ENCODE peak calls at places on chromosomes 4 and X, in eight cellular contexts. One of them, this sample, is unnamed.

GRCh38 chr4:6502147-6502546 is 29.7 kb upstream of the PPP2R2C start:
- DNase-seq in HTR-8/SVneo: no peak
- DNase-seq in activated naive CD4-positive, alpha-beta T cell treated with Interleukin-2 at 50 U/mL for 16 hours: no peak
- DNase-seq in AG08396: no peak
- DNase-seq in Right ventricle myocardium inferior: no peak
- DNase-seq in CD4-positive, alpha-beta T cell: no peak
- DNase-seq in AML-193: no peak
- DNase-seq in NCI-H2171: no peak
- DNase-seq in this sample: no peak

GRCh38 chrX:121761845-121762244 is 714.4 kb downstream of the GLUD2 start:
- DNase-seq in HTR-8/SVneo: no peak
- DNase-seq in activated naive CD4-positive, alpha-beta T cell treated with Interleukin-2 at 50 U/mL for 16 hours: no peak
- DNase-seq in AG08396: no peak
- DNase-seq in Right ventricle myocardium inferior: no peak
- DNase-seq in CD4-positive, alpha-beta T cell: no peak
- DNase-seq in AML-193: no peak
- DNase-seq in NCI-H2171: no peak
- DNase-seq in this sample: no peak

GRCh38 chr4:176653406-176654220 is 139.1 kb downstream of the VEGFC start:
- DNase-seq in HTR-8/SVneo: no peak
- DNase-seq in activated naive CD4-positive, alpha-beta T cell treated with Interleukin-2 at 50 U/mL for 16 hours: no peak
- DNase-seq in AG08396: no peak
- DNase-seq in Right ventricle myocardium inferior: no peak
- DNase-seq in CD4-positive, alpha-beta T cell: no peak
- DNase-seq in AML-193: no peak
- DNase-seq in NCI-H2171: no peak
- DNase-seq in this sample: no peak

GRCh38 chr4:153589703-153590595 is 94.1 kb upstream of the TLR2 start:
- DNase-seq in HTR-8/SVneo: no peak
- DNase-seq in activated naive CD4-positive, alpha-beta T cell treated with Interleukin-2 at 50 U/mL for 16 hours: no peak
- DNase-seq in AG08396: no peak
- DNase-seq in Right ventricle myocardium inferior: no peak
- DNase-seq in CD4-positive, alpha-beta T cell: no peak
- DNase-seq in AML-193: no peak
- DNase-seq in NCI-H2171: no peak
- DNase-seq in this sample: no peak

GRCh38 chrX:41665676-41666075 is 23.1 kb upstream of the GPR34 start:
- DNase-seq in HTR-8/SVneo: no peak
- DNase-seq in activated naive CD4-positive, alpha-beta T cell treated with Interleukin-2 at 50 U/mL for 16 hours: no peak
- DNase-seq in AG08396: no peak
- DNase-seq in Right ventricle myocardium inferior: no peak
- DNase-seq in CD4-positive, alpha-beta T cell: no peak
- DNase-seq in AML-193: no peak
- DNase-seq in NCI-H2171: no peak
- DNase-seq in this sample: no peak

GRCh38 chrX:47234583-47234982 is 1.8 kb downstream of the USP11 start:
- DNase-seq in HTR-8/SVneo: no peak
- DNase-seq in activated naive CD4-positive, alpha-beta T cell treated with Interleukin-2 at 50 U/mL for 16 hours: no peak
- DNase-seq in AG08396: no peak
- DNase-seq in Right ventricle myocardium inferior: no peak
- DNase-seq in CD4-positive, alpha-beta T cell: no peak
- DNase-seq in AML-193: no peak
- DNase-seq in NCI-H2171: no peak
- DNase-seq in this sample: no peak

GRCh38 chr4:87038837-87039715 is 104.3 kb downstream of the AFF1 start:
- DNase-seq in HTR-8/SVneo: peak; percentile 66
- DNase-seq in activated naive CD4-positive, alpha-beta T cell treated with Interleukin-2 at 50 U/mL for 16 hours: no peak
- DNase-seq in AG08396: peak; percentile 80
- DNase-seq in Right ventricle myocardium inferior: peak; percentile 70
- DNase-seq in CD4-positive, alpha-beta T cell: no peak
- DNase-seq in AML-193: no peak
- DNase-seq in NCI-H2171: peak; percentile 11
- DNase-seq in this sample: peak; percentile 54

GRCh38 chr4:125268065-125268755 is 46.5 kb upstream of the FAT4 start:
- DNase-seq in HTR-8/SVneo: no peak
- DNase-seq in activated naive CD4-positive, alpha-beta T cell treated with Interleukin-2 at 50 U/mL for 16 hours: no peak
- DNase-seq in AG08396: no peak
- DNase-seq in Right ventricle myocardium inferior: no peak
- DNase-seq in CD4-positive, alpha-beta T cell: no peak
- DNase-seq in AML-193: no peak
- DNase-seq in NCI-H2171: no peak
- DNase-seq in this sample: no peak

GRCh38 chrX:67555578-67556203 is 11.9 kb downstream of the AR start:
- DNase-seq in HTR-8/SVneo: no peak
- DNase-seq in activated naive CD4-positive, alpha-beta T cell treated with Interleukin-2 at 50 U/mL for 16 hours: no peak
- DNase-seq in AG08396: peak; percentile 50
- DNase-seq in Right ventricle myocardium inferior: no peak
- DNase-seq in CD4-positive, alpha-beta T cell: no peak
- DNase-seq in AML-193: peak; percentile 6
- DNase-seq in NCI-H2171: no peak
- DNase-seq in this sample: peak; percentile 19

GRCh38 chrX:31074522-31074921 is 2.7 kb upstream of the FTHL17 start:
- DNase-seq in HTR-8/SVneo: no peak
- DNase-seq in activated naive CD4-positive, alpha-beta T cell treated with Interleukin-2 at 50 U/mL for 16 hours: no peak
- DNase-seq in AG08396: no peak
- DNase-seq in Right ventricle myocardium inferior: no peak
- DNase-seq in CD4-positive, alpha-beta T cell: no peak
- DNase-seq in AML-193: no peak
- DNase-seq in NCI-H2171: no peak
- DNase-seq in this sample: no peak

GRCh38 chr4:121072080-121072835 is at the start of gene NDNF:
- DNase-seq in HTR-8/SVneo: peak; percentile 19
- DNase-seq in activated naive CD4-positive, alpha-beta T cell treated with Interleukin-2 at 50 U/mL for 16 hours: peak; percentile 56
- DNase-seq in AG08396: peak; percentile 47
- DNase-seq in Right ventricle myocardium inferior: peak; percentile 72
- DNase-seq in CD4-positive, alpha-beta T cell: peak; percentile 1
- DNase-seq in AML-193: no peak
- DNase-seq in NCI-H2171: no peak
- DNase-seq in this sample: peak; percentile 74

GRCh38 chr4:101818362-101818761 is 27.8 kb downstream of the BANK1 start:
- DNase-seq in HTR-8/SVneo: no peak
- DNase-seq in activated naive CD4-positive, alpha-beta T cell treated with Interleukin-2 at 50 U/mL for 16 hours: no peak
- DNase-seq in AG08396: peak; percentile 23
- DNase-seq in Right ventricle myocardium inferior: no peak
- DNase-seq in CD4-positive, alpha-beta T cell: no peak
- DNase-seq in AML-193: no peak
- DNase-seq in NCI-H2171: no peak
- DNase-seq in this sample: no peak

GRCh38 chr4:48127231-48127881 is 6.7 kb downstream of the TXK start:
- DNase-seq in HTR-8/SVneo: no peak
- DNase-seq in activated naive CD4-positive, alpha-beta T cell treated with Interleukin-2 at 50 U/mL for 16 hours: no peak
- DNase-seq in AG08396: no peak
- DNase-seq in Right ventricle myocardium inferior: no peak
- DNase-seq in CD4-positive, alpha-beta T cell: no peak
- DNase-seq in AML-193: no peak
- DNase-seq in NCI-H2171: no peak
- DNase-seq in this sample: no peak

GRCh38 chr4:108365551-108365950 is 196.8 kb upstream of the LEF1 start:
- DNase-seq in HTR-8/SVneo: no peak
- DNase-seq in activated naive CD4-positive, alpha-beta T cell treated with Interleukin-2 at 50 U/mL for 16 hours: no peak
- DNase-seq in AG08396: no peak
- DNase-seq in Right ventricle myocardium inferior: no peak
- DNase-seq in CD4-positive, alpha-beta T cell: no peak
- DNase-seq in AML-193: no peak
- DNase-seq in NCI-H2171: no peak
- DNase-seq in this sample: no peak

GRCh38 chrX:46327229-46328081 is 217.8 kb downstream of the ZNF674 start:
- DNase-seq in HTR-8/SVneo: peak; percentile 20
- DNase-seq in activated naive CD4-positive, alpha-beta T cell treated with Interleukin-2 at 50 U/mL for 16 hours: no peak
- DNase-seq in AG08396: peak; percentile 29
- DNase-seq in Right ventricle myocardium inferior: peak; percentile 60
- DNase-seq in CD4-positive, alpha-beta T cell: no peak
- DNase-seq in AML-193: no peak
- DNase-seq in NCI-H2171: no peak
- DNase-seq in this sample: peak; percentile 30

GRCh38 chrX:47180346-47180745 is 13.3 kb upstream of the UBA1 start:
- DNase-seq in HTR-8/SVneo: no peak
- DNase-seq in activated naive CD4-positive, alpha-beta T cell treated with Interleukin-2 at 50 U/mL for 16 hours: no peak
- DNase-seq in AG08396: no peak
- DNase-seq in Right ventricle myocardium inferior: no peak
- DNase-seq in CD4-positive, alpha-beta T cell: no peak
- DNase-seq in AML-193: no peak
- DNase-seq in NCI-H2171: no peak
- DNase-seq in this sample: no peak

GRCh38 chr4:41887821-41888699 is 47.2 kb upstream of the TMEM33 start:
- DNase-seq in HTR-8/SVneo: peak; percentile 11
- DNase-seq in activated naive CD4-positive, alpha-beta T cell treated with Interleukin-2 at 50 U/mL for 16 hours: peak; percentile 46
- DNase-seq in AG08396: no peak
- DNase-seq in Right ventricle myocardium inferior: no peak
- DNase-seq in CD4-positive, alpha-beta T cell: no peak
- DNase-seq in AML-193: peak; percentile 30
- DNase-seq in NCI-H2171: peak; percentile 6
- DNase-seq in this sample: peak; percentile 71

GRCh38 chrX:97290199-97290598 is 406.5 kb downstream of the RPA4 start:
- DNase-seq in HTR-8/SVneo: no peak
- DNase-seq in activated naive CD4-positive, alpha-beta T cell treated with Interleukin-2 at 50 U/mL for 16 hours: no peak
- DNase-seq in AG08396: no peak
- DNase-seq in Right ventricle myocardium inferior: no peak
- DNase-seq in CD4-positive, alpha-beta T cell: no peak
- DNase-seq in AML-193: no peak
- DNase-seq in NCI-H2171: no peak
- DNase-seq in this sample: no peak

GRCh38 chrX:97616883-97617510 is 733.3 kb downstream of the RPA4 start:
- DNase-seq in HTR-8/SVneo: no peak
- DNase-seq in activated naive CD4-positive, alpha-beta T cell treated with Interleukin-2 at 50 U/mL for 16 hours: no peak
- DNase-seq in AG08396: peak; percentile 42
- DNase-seq in Right ventricle myocardium inferior: no peak
- DNase-seq in CD4-positive, alpha-beta T cell: no peak
- DNase-seq in AML-193: no peak
- DNase-seq in NCI-H2171: no peak
- DNase-seq in this sample: peak; percentile 44

GRCh38 chr4:122898370-122899150 is 23.8 kb downstream of the NUDT6 start:
- DNase-seq in HTR-8/SVneo: peak; percentile 76
- DNase-seq in activated naive CD4-positive, alpha-beta T cell treated with Interleukin-2 at 50 U/mL for 16 hours: no peak
- DNase-seq in AG08396: peak; percentile 51
- DNase-seq in Right ventricle myocardium inferior: no peak
- DNase-seq in CD4-positive, alpha-beta T cell: no peak
- DNase-seq in AML-193: no peak
- DNase-seq in NCI-H2171: no peak
- DNase-seq in this sample: no peak

GRCh38 chrX:38799995-38800394 is 1.3 kb upstream of the MID1IP1 start:
- DNase-seq in HTR-8/SVneo: no peak
- DNase-seq in activated naive CD4-positive, alpha-beta T cell treated with Interleukin-2 at 50 U/mL for 16 hours: no peak
- DNase-seq in AG08396: no peak
- DNase-seq in Right ventricle myocardium inferior: no peak
- DNase-seq in CD4-positive, alpha-beta T cell: no peak
- DNase-seq in AML-193: peak; percentile 5
- DNase-seq in NCI-H2171: no peak
- DNase-seq in this sample: peak; percentile 13

GRCh38 chr4:60865238-60865637 is 334.9 kb upstream of the ADGRL3 start:
- DNase-seq in HTR-8/SVneo: no peak
- DNase-seq in activated naive CD4-positive, alpha-beta T cell treated with Interleukin-2 at 50 U/mL for 16 hours: no peak
- DNase-seq in AG08396: no peak
- DNase-seq in Right ventricle myocardium inferior: no peak
- DNase-seq in CD4-positive, alpha-beta T cell: no peak
- DNase-seq in AML-193: no peak
- DNase-seq in NCI-H2171: no peak
- DNase-seq in this sample: no peak

GRCh38 chrX:128676651-128677050 is 624.4 kb upstream of the ACTRT1 start:
- DNase-seq in HTR-8/SVneo: no peak
- DNase-seq in activated naive CD4-positive, alpha-beta T cell treated with Interleukin-2 at 50 U/mL for 16 hours: no peak
- DNase-seq in AG08396: no peak
- DNase-seq in Right ventricle myocardium inferior: no peak
- DNase-seq in CD4-positive, alpha-beta T cell: no peak
- DNase-seq in AML-193: no peak
- DNase-seq in NCI-H2171: no peak
- DNase-seq in this sample: no peak

GRCh38 chrX:97294016-97294415 is 410.3 kb downstream of the RPA4 start:
- DNase-seq in HTR-8/SVneo: no peak
- DNase-seq in activated naive CD4-positive, alpha-beta T cell treated with Interleukin-2 at 50 U/mL for 16 hours: no peak
- DNase-seq in AG08396: no peak
- DNase-seq in Right ventricle myocardium inferior: no peak
- DNase-seq in CD4-positive, alpha-beta T cell: no peak
- DNase-seq in AML-193: no peak
- DNase-seq in NCI-H2171: no peak
- DNase-seq in this sample: no peak

GRCh38 chr4:173091362-173091761 is 77.2 kb upstream of the GALNT7 start:
- DNase-seq in HTR-8/SVneo: no peak
- DNase-seq in activated naive CD4-positive, alpha-beta T cell treated with Interleukin-2 at 50 U/mL for 16 hours: no peak
- DNase-seq in AG08396: no peak
- DNase-seq in Right ventricle myocardium inferior: no peak
- DNase-seq in CD4-positive, alpha-beta T cell: no peak
- DNase-seq in AML-193: no peak
- DNase-seq in NCI-H2171: no peak
- DNase-seq in this sample: no peak